ENCODE peak calls at places on chromosomes 11 and 22, in four cellular contexts. X is WTC11; Y is CD8-positive, alpha-beta memory T cell; D is germinal center. T is an unnamed sample.

GRCh38 chr11:31397239-31397834 is 27.7 kb downstream of the DNAJC24 start:
- DNase-seq in Y (peak), D (peak), X (no peak), T (no peak)

GRCh38 chr11:63916837-63917684 is at the start of gene RCOR2:
- DNase-seq in Y (peak), D (peak), X (peak), T (peak)

GRCh38 chr11:2390871-2391662 is 9.5 kb upstream of the TSSC4 start:
- DNase-seq in X (no peak), D (peak), Y (no peak), T (no peak)

GRCh38 chr11:118436639-118437045 is 350 bp downstream of the KMT2A start:
- DNase-seq in Y (no peak), D (no peak), X (peak), T (peak)

GRCh38 chr11:78270993-78271392 is 82.3 kb downstream of the USP35 start:
- DNase-seq in D (no peak), Y (no peak), X (no peak), T (no peak)

GRCh38 chr11:14969922-14970323 is 2.2 kb downstream of the CALCA start:
- DNase-seq in X (peak), Y (peak), D (no peak), T (peak)

GRCh38 chr11:73539506-73540084 is 58.3 kb downstream of the FAM168A start:
- DNase-seq in D (no peak), Y (no peak), X (no peak), T (no peak)

GRCh38 chr11:64444838-64445441 is 86.0 kb downstream of the RPS6KA4 start:
- DNase-seq in X (no peak), D (peak), Y (no peak), T (no peak)

GRCh38 chr22:38346506-38346905 is 29.3 kb upstream of the CSNK1E start:
- DNase-seq in D (no peak), Y (no peak), X (no peak), T (no peak)

GRCh38 chr11:128052912-128053641 is 534.3 kb downstream of the ETS1 start:
- DNase-seq in D (no peak), Y (peak), X (no peak), T (no peak)

GRCh38 chr11:111334495-111335123 is 36.3 kb downstream of the POU2AF3 start:
- DNase-seq in X (no peak), Y (no peak), D (no peak), T (no peak)

GRCh38 chr11:13010737-13011342 is 1.7 kb downstream of the RASSF10 start:
- DNase-seq in X (peak), D (no peak), Y (no peak), T (peak)

GRCh38 chr22:40426671-40427070 is 56.3 kb downstream of the SGSM3 start:
- DNase-seq in D (no peak), X (no peak), Y (no peak), T (no peak)

GRCh38 chr11:29963068-29963467 is 53.8 kb downstream of the KCNA4 start:
- DNase-seq in D (no peak), X (no peak), Y (no peak), T (no peak)

GRCh38 chr22:44625981-44626687 is 75.9 kb upstream of the PRR5 start:
- DNase-seq in Y (peak), D (peak), X (peak), T (peak)

GRCh38 chr11:3189193-3189843 is 24.2 kb upstream of the OSBPL5 start:
- DNase-seq in D (no peak), X (no peak), Y (no peak), T (peak)

GRCh38 chr22:46352691-46353386 is 17.3 kb downstream of the TRMU start:
- DNase-seq in D (no peak), X (no peak), Y (no peak), T (no peak)

GRCh38 chr11:126304457-126305072 is 705 bp downstream of the DCPS start:
- DNase-seq in Y (no peak), D (no peak), X (no peak), T (no peak)

GRCh38 chr11:66834943-66835342 is 8.3 kb upstream of the RCE1 start:
- DNase-seq in X (no peak), Y (no peak), D (no peak), T (no peak)

GRCh38 chr11:17651061-17651460 is 68.3 kb upstream of the MYOD1 start:
- DNase-seq in D (no peak), X (no peak), Y (no peak), T (no peak)

T was measured in ecto neural progenitor cell.